ENCODE peak calls at places on chromosomes 13 and 19, in four cellular contexts. A, W, Q and H are unnamed samples.

GRCh38 chr13:23617551-23618014 is 47.4 kb downstream of the TNFRSF19 start:
- DNase-seq in A (peak; percentile 82), W (no peak), Q (no peak), H (no peak)

GRCh38 chr13:89465366-89465765 is 1794.2 kb downstream of the SLITRK5 start:
- DNase-seq in W (peak; percentile 5), Q (peak; percentile 9), A (no peak), H (peak; percentile 25)

GRCh38 chr13:113426591-113426986 is 26.7 kb downstream of the ADPRHL1 start:
- DNase-seq in W (no peak), A (no peak), Q (no peak), H (no peak)

GRCh38 chr19:39502640-39503417 is 4.1 kb downstream of the DLL3 start:
- DNase-seq in A (no peak), Q (peak; percentile 85), W (peak; percentile 89), H (no peak)

GRCh38 chr19:4064551-4065260 is 2.0 kb downstream of the ZBTB7A start:
- DNase-seq in W (no peak), A (no peak), Q (peak; percentile 56), H (no peak)

GRCh38 chr19:12664406-12665280 is 1.9 kb downstream of the MAN2B1 start:
- DNase-seq in W (no peak), A (no peak), Q (peak; percentile 41), H (no peak)

GRCh38 chr13:46633416-46633815 is 80.4 kb downstream of the LRCH1 start:
- DNase-seq in W (no peak), A (no peak), Q (no peak), H (peak; percentile 73)

GRCh38 chr19:41705393-41706174 is 2.8 kb upstream of the CEACAM5 start:
- DNase-seq in A (no peak), W (no peak), Q (peak; percentile 13), H (no peak)

GRCh38 chr19:53102186-53102585 is 1.0 kb downstream of the ZNF160 start:
- DNase-seq in W (no peak), Q (no peak), A (no peak), H (no peak)

GRCh38 chr13:61880576-61881283 is 465.1 kb upstream of the PCDH20 start:
- DNase-seq in Q (peak; percentile 51), A (no peak), W (no peak), H (peak; percentile 6)

GRCh38 chr13:20974981-20975585 is 72.5 kb upstream of the XPO4 start:
- DNase-seq in W (no peak), A (no peak), Q (no peak), H (no peak)

GRCh38 chr19:38306236-38306635 is 2.2 kb downstream of the C19orf33 start:
- DNase-seq in Q (no peak), W (no peak), A (no peak), H (no peak)

GRCh38 chr19:55341191-55342043 is 1.7 kb downstream of the KMT5C start:
- DNase-seq in W (peak; percentile 54), Q (peak; percentile 77), A (no peak), H (no peak)

GRCh38 chr13:109941951-109942350 is 155.6 kb upstream of the IRS2 start:
- DNase-seq in Q (no peak), W (no peak), A (no peak), H (peak; percentile 29)

GRCh38 chr19:35852029-35852780 is at the start of gene NPHS1:
- DNase-seq in Q (no peak), A (no peak), W (no peak), H (no peak)

GRCh38 chr19:55674459-55674840 is 576 bp upstream of the EPN1 start:
- DNase-seq in Q (no peak), W (no peak), A (no peak), H (no peak)

GRCh38 chr13:106836186-106836802 is 268.4 kb upstream of the ARGLU1 start:
- DNase-seq in W (no peak), A (no peak), Q (no peak), H (no peak)

GRCh38 chr19:29533578-29534544 is 8.1 kb downstream of the VSTM2B start:
- DNase-seq in W (no peak), Q (no peak), A (no peak), H (no peak)

GRCh38 chr19:17077447-17078028 is 2.0 kb downstream of the MYO9B start:
- DNase-seq in A (no peak), W (no peak), Q (no peak), H (no peak)

GRCh38 chr13:68692049-68692448 is 1415.6 kb upstream of the ATXN8OS start:
- DNase-seq in A (no peak), Q (no peak), W (no peak), H (no peak)

GRCh38 chr13:32997399-32997798 is 18.8 kb upstream of the KL start:
- DNase-seq in Q (no peak), W (no peak), A (no peak), H (no peak)

GRCh38 chr13:77536358-77536757 is 852 bp downstream of the SCEL start:
- DNase-seq in A (no peak), W (no peak), Q (no peak), H (no peak)
- H3K4me3 ChIP-seq in A (no peak overlapping the region), W (no peak overlapping the region), Q (no peak overlapping the region), H (peak overlapping the region; percentile 60)

GRCh38 chr13:30846844-30847243 is 59.2 kb upstream of the MEDAG start:
- DNase-seq in A (no peak), Q (peak; percentile 34), W (no peak), H (no peak)
- TF ChIP-seq CTCF in A (no peak), Q (no peak), W (no peak), H (no peak)

GRCh38 chr19:5595745-5596144 is 26.8 kb downstream of the SAFB2 start:
- DNase-seq in Q (no peak), A (no peak), W (no peak), H (no peak)
- H3K4me3 ChIP-seq in Q (no peak overlapping the region), A (no peak overlapping the region), W (no peak overlapping the region), H (no peak overlapping the region)

GRCh38 chr13:82848766-82849165 is 1033.5 kb downstream of the SLITRK1 start:
- DNase-seq in Q (no peak), A (no peak), W (no peak), H (no peak)
- TF ChIP-seq CTCF in Q (no peak), A (no peak), W (no peak), H (no peak)

GRCh38 chr19:46533085-46534081 is 37.7 kb upstream of the PNMA8B start:
- DNase-seq in A (no peak), Q (no peak), W (no peak), H (no peak)
- H3K4me3 ChIP-seq in A (no peak overlapping the region), Q (no peak overlapping the region), W (no peak overlapping the region), H (no peak overlapping the region)

GRCh38 chr19:11563530-11563929 is 4.5 kb upstream of the ELOF1 start:
- DNase-seq in Q (no peak), W (no peak), A (no peak), H (no peak)

GRCh38 chr19:11555246-11555645 is 3.8 kb downstream of the ELOF1 start:
- DNase-seq in Q (no peak), A (no peak), W (no peak), H (no peak)

GRCh38 chr19:11560404-11560988 is 1.5 kb upstream of the ELOF1 start:
- DNase-seq in W (no peak), A (no peak), Q (peak; percentile 93), H (peak; percentile 35)

GRCh38 chr19:11556634-11557420 is 2.2 kb downstream of the ELOF1 start:
- DNase-seq in A (no peak), W (no peak), Q (no peak), H (no peak)

DNA sequence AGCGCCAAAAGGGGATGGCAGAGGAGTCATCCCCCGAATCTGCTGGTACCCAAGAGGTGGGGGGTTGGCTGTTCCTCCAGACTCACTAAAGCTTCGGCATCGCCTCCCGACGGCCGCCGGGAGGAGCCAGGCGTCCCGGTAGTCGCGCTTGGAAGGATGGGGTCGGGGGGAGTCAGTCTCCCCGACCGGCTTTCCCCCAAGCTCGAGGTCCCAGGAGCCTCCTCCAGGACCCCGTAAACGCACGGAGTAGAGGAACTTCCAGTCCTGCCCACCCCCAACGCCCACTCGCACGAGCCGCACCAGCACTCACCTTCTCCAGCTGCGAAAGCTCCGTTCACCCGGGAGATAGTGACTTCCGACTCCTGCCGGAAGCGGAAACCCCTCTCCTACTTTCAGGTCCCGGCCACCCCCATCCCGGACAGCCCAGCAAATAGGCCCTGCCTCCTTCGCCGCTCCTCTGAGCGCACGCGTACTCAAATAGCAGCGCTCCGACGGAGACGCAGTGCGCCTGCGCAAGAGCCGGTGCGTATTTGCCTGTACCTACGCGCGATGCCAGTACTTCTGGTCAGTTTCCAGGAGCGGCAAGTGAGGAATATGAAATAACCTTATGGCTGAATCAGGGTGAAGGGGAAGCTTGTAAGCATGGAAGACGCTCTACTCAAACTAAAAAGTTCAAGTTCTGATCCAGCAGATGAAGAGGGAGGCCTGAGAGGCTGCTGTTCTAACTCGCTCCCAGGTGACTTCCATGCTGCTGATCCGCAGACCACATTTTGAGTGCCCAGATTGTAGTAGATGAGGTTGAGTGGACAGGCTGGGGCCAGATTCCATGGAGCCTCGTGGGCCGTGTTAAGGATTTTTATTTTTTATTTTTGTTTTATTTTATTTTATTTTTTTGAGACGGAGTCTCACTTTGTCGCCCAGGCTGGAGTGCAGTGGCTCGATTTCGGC is at the start of gene ELOF1:
- DNase-seq in W (peak; percentile 97), A (peak; percentile 93), Q (peak; percentile 99), H (peak; percentile 80)
- TF ChIP-seq CTCF in W (peak; percentile 19), A (peak; percentile 31), Q (no peak), H (peak; percentile 34)

DNA sequence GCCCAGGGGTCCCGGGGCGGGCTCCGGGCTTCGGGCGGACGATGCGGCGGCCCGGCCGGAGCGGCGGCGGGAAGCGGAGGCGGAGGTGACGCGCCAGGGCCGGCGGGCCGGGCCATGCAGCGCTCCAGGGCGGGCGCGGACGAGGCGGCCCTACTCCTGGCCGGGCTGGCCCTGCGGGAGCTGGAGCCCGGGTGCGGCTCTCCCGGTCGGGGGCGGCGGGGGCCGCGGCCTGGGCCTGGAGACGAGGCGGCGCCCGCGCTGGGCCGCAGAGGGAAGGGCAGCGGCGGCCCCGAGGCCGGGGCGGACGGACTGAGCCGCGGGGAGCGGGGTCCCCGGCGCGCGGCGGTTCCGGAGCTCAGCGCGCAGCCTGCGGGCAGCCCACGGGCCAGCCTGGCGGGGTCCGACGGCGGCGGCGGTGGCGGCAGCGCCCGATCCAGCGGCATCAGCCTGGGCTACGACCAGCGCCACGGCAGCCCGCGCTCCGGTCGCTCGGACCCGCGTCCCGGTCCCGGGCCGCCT is 362 bp downstream of the WTIP start:
- DNase-seq in A (no peak), Q (no peak), W (no peak), H (no peak)
- H3K4me3 ChIP-seq in A (peak overlapping the region; percentile 72), Q (no peak overlapping the region), W (no peak overlapping the region), H (peak overlapping the region; percentile 54)

DNA sequence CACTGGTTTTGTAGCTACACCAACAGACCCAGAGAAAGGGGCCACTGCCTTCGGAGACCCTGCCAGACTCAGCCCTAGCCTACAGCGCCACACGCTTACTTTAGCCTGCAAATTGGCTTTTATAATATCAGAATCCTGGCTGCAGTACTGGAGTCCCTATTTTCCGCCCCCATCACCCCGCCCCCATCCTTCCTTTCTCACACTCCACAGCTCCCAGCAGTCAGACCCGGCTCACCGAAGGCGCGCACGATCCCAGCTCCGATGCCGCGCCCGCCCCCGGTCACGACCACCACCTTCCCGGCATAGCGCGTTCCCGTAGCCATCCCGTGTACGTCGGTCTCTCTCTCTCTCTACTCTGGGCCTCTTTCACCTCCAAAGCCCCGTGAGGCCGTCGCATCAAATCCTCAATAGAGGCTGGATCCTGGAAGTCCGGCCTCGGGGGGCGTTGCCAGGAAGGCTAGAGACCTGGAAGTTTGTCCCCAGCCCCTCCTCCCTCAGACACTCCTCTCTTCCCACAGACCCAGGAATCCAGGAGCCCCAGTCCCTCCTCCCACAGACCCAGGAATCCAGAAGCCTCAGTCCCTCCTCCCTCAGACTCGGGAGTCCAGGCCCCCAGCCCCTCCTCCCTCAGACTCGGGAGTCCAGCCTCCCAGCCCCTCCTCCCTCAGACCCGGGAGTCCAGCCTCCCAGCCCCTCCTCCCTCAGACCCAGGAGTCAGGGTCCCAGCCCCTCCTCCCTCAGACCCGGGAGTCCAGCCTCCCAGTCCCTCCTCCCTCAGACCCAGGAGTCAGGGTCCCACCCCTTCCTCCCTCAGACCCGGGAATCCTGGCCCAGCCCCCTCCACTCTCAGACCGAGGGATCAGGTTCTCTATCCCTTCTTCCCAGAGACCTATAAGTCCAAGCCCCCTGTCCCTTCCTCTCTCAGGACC is at the start of gene HSD17B14:
- DNase-seq in Q (no peak), A (no peak), W (no peak), H (no peak)
- TF ChIP-seq CTCF in Q (no peak), A (no peak), W (no peak), H (no peak)